ENCODE peak calls at places on chromosomes 7 and 10, in seven cellular contexts. One of them, this sample, is unnamed.

GRCh38 chr10:86753638-86754434 is 2.6 kb upstream of the BMPR1A start:
- DNase-seq in K562: peak
- DNase-seq in GM12892: no peak
- DNase-seq in HepG2: no peak
- DNase-seq in GM12878: no peak
- DNase-seq in H1: no peak
- DNase-seq in SK-N-SH: no peak
- DNase-seq in this sample: no peak

GRCh38 chr10:60521974-60522405 is 132.3 kb upstream of the ANK3 start:
- DNase-seq in K562: no peak
- DNase-seq in GM12892: no peak
- DNase-seq in HepG2: no peak
- DNase-seq in GM12878: no peak
- DNase-seq in H1: no peak
- DNase-seq in SK-N-SH: peak
- DNase-seq in this sample: no peak

GRCh38 chr7:55286666-55287065 is 78.5 kb upstream of the LANCL2 start:
- DNase-seq in K562: no peak
- DNase-seq in GM12892: no peak
- DNase-seq in HepG2: no peak
- DNase-seq in GM12878: no peak
- DNase-seq in H1: no peak
- DNase-seq in SK-N-SH: no peak
- DNase-seq in this sample: no peak

GRCh38 chr7:26843696-26844095 is 20.7 kb downstream of the SKAP2 start:
- DNase-seq in K562: no peak
- DNase-seq in GM12892: no peak
- DNase-seq in HepG2: no peak
- DNase-seq in GM12878: no peak
- DNase-seq in H1: no peak
- DNase-seq in SK-N-SH: no peak
- DNase-seq in this sample: no peak

GRCh38 chr10:110944997-110945396 is 25.6 kb downstream of the SHOC2 start:
- DNase-seq in K562: no peak
- DNase-seq in GM12892: no peak
- DNase-seq in HepG2: no peak
- DNase-seq in GM12878: no peak
- DNase-seq in H1: no peak
- DNase-seq in SK-N-SH: no peak
- DNase-seq in this sample: no peak

GRCh38 chr10:34585422-34586115 is 229.5 kb downstream of the PARD3 start:
- DNase-seq in K562: no peak
- DNase-seq in GM12892: no peak
- DNase-seq in HepG2: no peak
- DNase-seq in GM12878: no peak
- DNase-seq in H1: no peak
- DNase-seq in SK-N-SH: no peak
- DNase-seq in this sample: no peak

GRCh38 chr10:124723826-124724225 is 20.4 kb downstream of the FAM53B start:
- DNase-seq in K562: no peak
- DNase-seq in GM12892: no peak
- DNase-seq in HepG2: no peak
- DNase-seq in GM12878: no peak
- DNase-seq in H1: no peak
- DNase-seq in SK-N-SH: no peak
- DNase-seq in this sample: no peak

GRCh38 chr7:56079450-56080185 is 13.1 kb downstream of the PHKG1 start:
- DNase-seq in K562: no peak
- DNase-seq in GM12892: no peak
- DNase-seq in HepG2: peak
- DNase-seq in GM12878: no peak
- DNase-seq in H1: peak
- DNase-seq in SK-N-SH: peak
- DNase-seq in this sample: no peak

GRCh38 chr7:137097111-137097510 is 228.7 kb downstream of the CHRM2 start:
- DNase-seq in K562: no peak
- DNase-seq in GM12892: no peak
- DNase-seq in HepG2: no peak
- DNase-seq in GM12878: no peak
- DNase-seq in H1: no peak
- DNase-seq in SK-N-SH: no peak
- DNase-seq in this sample: no peak

GRCh38 chr10:10295537-10295936 is 722.1 kb upstream of the CELF2 start:
- DNase-seq in K562: no peak
- DNase-seq in GM12892: no peak
- DNase-seq in HepG2: no peak
- DNase-seq in GM12878: no peak
- DNase-seq in H1: no peak
- DNase-seq in SK-N-SH: no peak
- DNase-seq in this sample: no peak

GRCh38 chr10:649798-650690 is 39.4 kb downstream of the DIP2C start:
- DNase-seq in K562: no peak
- DNase-seq in GM12892: no peak
- DNase-seq in HepG2: peak
- DNase-seq in GM12878: no peak
- DNase-seq in H1: no peak
- DNase-seq in SK-N-SH: no peak
- DNase-seq in this sample: no peak

GRCh38 chr10:5945561-5946418 is 31.6 kb downstream of the IL15RA start:
- DNase-seq in K562: no peak
- DNase-seq in GM12892: no peak
- DNase-seq in HepG2: peak
- DNase-seq in GM12878: no peak
- DNase-seq in H1: no peak
- DNase-seq in SK-N-SH: no peak
- DNase-seq in this sample: no peak

GRCh38 chr10:30751678-30752331 is 122.3 kb upstream of the LYZL2 start:
- DNase-seq in K562: peak
- DNase-seq in GM12892: no peak
- DNase-seq in HepG2: no peak
- DNase-seq in GM12878: peak
- DNase-seq in H1: peak
- DNase-seq in SK-N-SH: peak
- DNase-seq in this sample: peak

GRCh38 chr7:54769203-54769602 is 10.2 kb upstream of the SEC61G start:
- DNase-seq in K562: no peak
- DNase-seq in GM12892: no peak
- DNase-seq in HepG2: no peak
- DNase-seq in GM12878: no peak
- DNase-seq in H1: no peak
- DNase-seq in SK-N-SH: no peak
- DNase-seq in this sample: no peak

GRCh38 chr10:88032566-88032965 is 169.1 kb downstream of the PTEN start:
- DNase-seq in K562: no peak
- DNase-seq in GM12892: no peak
- DNase-seq in HepG2: no peak
- DNase-seq in GM12878: no peak
- DNase-seq in H1: no peak
- DNase-seq in SK-N-SH: no peak
- DNase-seq in this sample: no peak

GRCh38 chr7:17153571-17153970 is 144.9 kb upstream of the AHR start:
- DNase-seq in K562: no peak
- DNase-seq in GM12892: no peak
- DNase-seq in HepG2: no peak
- DNase-seq in GM12878: no peak
- DNase-seq in H1: no peak
- DNase-seq in SK-N-SH: no peak
- DNase-seq in this sample: no peak

GRCh38 chr7:27199820-27200760 is at the start of gene HOXA13:
- DNase-seq in K562: peak
- DNase-seq in GM12892: no peak
- DNase-seq in HepG2: no peak
- DNase-seq in GM12878: no peak
- DNase-seq in H1: peak
- DNase-seq in SK-N-SH: peak
- DNase-seq in this sample: no peak

GRCh38 chr10:79052311-79053080 is 16.3 kb upstream of the ZMIZ1 start:
- DNase-seq in K562: peak
- DNase-seq in GM12892: peak
- DNase-seq in HepG2: peak
- DNase-seq in GM12878: no peak
- DNase-seq in H1: no peak
- DNase-seq in SK-N-SH: peak
- DNase-seq in this sample: no peak

GRCh38 chr10:79053081-79053434 is 15.7 kb upstream of the ZMIZ1 start:
- DNase-seq in K562: no peak
- DNase-seq in GM12892: no peak
- DNase-seq in HepG2: no peak
- DNase-seq in GM12878: no peak
- DNase-seq in H1: no peak
- DNase-seq in SK-N-SH: no peak
- DNase-seq in this sample: no peak

GRCh38 chr10:79050896-79051555 is 17.7 kb upstream of the ZMIZ1 start:
- DNase-seq in K562: no peak
- DNase-seq in GM12892: no peak
- DNase-seq in HepG2: no peak
- DNase-seq in GM12878: no peak
- DNase-seq in H1: no peak
- DNase-seq in SK-N-SH: no peak
- DNase-seq in this sample: no peak

GRCh38 chr10:79049931-79050895 is 18.6 kb upstream of the ZMIZ1 start:
- DNase-seq in K562: no peak
- DNase-seq in GM12892: no peak
- DNase-seq in HepG2: no peak
- DNase-seq in GM12878: no peak
- DNase-seq in H1: no peak
- DNase-seq in SK-N-SH: no peak
- DNase-seq in this sample: no peak

DNA sequence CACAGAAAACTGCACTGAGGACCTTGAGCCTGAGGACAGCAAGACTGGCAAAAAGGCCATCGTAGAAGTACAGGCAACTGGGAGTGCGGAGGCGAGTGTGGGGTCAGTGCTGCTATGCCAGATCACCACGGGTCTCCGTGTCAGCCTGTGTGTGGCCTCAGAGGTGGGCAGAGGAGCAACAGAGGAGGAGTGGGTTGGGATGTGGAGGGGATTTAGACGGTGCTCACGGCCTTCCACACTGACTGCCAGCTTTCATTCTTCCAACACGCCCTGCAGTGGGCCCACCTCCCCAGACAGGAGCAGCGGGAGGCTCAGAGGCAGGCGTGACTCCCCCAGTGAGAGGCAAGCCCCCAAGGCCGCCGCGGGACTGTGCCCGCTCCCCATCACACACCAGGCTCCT is 17.0 kb upstream of the ZMIZ1 start:
- DNase-seq in K562: no peak
- DNase-seq in GM12892: no peak
- DNase-seq in HepG2: no peak
- DNase-seq in GM12878: no peak
- DNase-seq in H1: no peak
- DNase-seq in SK-N-SH: no peak
- DNase-seq in this sample: no peak
- TF ChIP-seq TAF1 in K562: no peak
- TF ChIP-seq TAF1 in GM12892: no peak
- TF ChIP-seq TAF1 in HepG2: no peak
- TF ChIP-seq TAF1 in GM12878: no peak
- TF ChIP-seq TAF1 in H1: no peak
- TF ChIP-seq TAF1 in SK-N-SH: no peak
- TF ChIP-seq TAF1 in this sample: no peak

GRCh38 chr10:49568235-49568634 is 29.3 kb upstream of the ERCC6 start:
- DNase-seq in K562: no peak
- DNase-seq in GM12892: no peak
- DNase-seq in HepG2: no peak
- DNase-seq in GM12878: peak
- DNase-seq in H1: no peak
- DNase-seq in SK-N-SH: no peak
- DNase-seq in this sample: no peak

GRCh38 chr10:49564461-49565009 is 25.6 kb upstream of the ERCC6 start:
- DNase-seq in K562: no peak
- DNase-seq in GM12892: no peak
- DNase-seq in HepG2: no peak
- DNase-seq in GM12878: no peak
- DNase-seq in H1: no peak
- DNase-seq in SK-N-SH: no peak
- DNase-seq in this sample: no peak

GRCh38 chr10:49571419-49571818 is 32.5 kb upstream of the ERCC6 start:
- DNase-seq in K562: peak
- DNase-seq in GM12892: no peak
- DNase-seq in HepG2: no peak
- DNase-seq in GM12878: no peak
- DNase-seq in H1: no peak
- DNase-seq in SK-N-SH: no peak
- DNase-seq in this sample: no peak

GRCh38 chr10:49569031-49569765 is 30.3 kb upstream of the ERCC6 start:
- DNase-seq in K562: no peak
- DNase-seq in GM12892: no peak
- DNase-seq in HepG2: no peak
- DNase-seq in GM12878: no peak
- DNase-seq in H1: no peak
- DNase-seq in SK-N-SH: no peak
- DNase-seq in this sample: no peak

GRCh38 chr10:49567810-49568209 is 28.9 kb upstream of the ERCC6 start:
- DNase-seq in K562: no peak
- DNase-seq in GM12892: no peak
- DNase-seq in HepG2: no peak
- DNase-seq in GM12878: no peak
- DNase-seq in H1: no peak
- DNase-seq in SK-N-SH: no peak
- DNase-seq in this sample: no peak
- TF ChIP-seq TAF1 in K562: no peak
- TF ChIP-seq TAF1 in GM12892: no peak
- TF ChIP-seq TAF1 in HepG2: no peak
- TF ChIP-seq TAF1 in GM12878: no peak
- TF ChIP-seq TAF1 in H1: no peak
- TF ChIP-seq TAF1 in SK-N-SH: no peak
- TF ChIP-seq TAF1 in this sample: no peak

DNA sequence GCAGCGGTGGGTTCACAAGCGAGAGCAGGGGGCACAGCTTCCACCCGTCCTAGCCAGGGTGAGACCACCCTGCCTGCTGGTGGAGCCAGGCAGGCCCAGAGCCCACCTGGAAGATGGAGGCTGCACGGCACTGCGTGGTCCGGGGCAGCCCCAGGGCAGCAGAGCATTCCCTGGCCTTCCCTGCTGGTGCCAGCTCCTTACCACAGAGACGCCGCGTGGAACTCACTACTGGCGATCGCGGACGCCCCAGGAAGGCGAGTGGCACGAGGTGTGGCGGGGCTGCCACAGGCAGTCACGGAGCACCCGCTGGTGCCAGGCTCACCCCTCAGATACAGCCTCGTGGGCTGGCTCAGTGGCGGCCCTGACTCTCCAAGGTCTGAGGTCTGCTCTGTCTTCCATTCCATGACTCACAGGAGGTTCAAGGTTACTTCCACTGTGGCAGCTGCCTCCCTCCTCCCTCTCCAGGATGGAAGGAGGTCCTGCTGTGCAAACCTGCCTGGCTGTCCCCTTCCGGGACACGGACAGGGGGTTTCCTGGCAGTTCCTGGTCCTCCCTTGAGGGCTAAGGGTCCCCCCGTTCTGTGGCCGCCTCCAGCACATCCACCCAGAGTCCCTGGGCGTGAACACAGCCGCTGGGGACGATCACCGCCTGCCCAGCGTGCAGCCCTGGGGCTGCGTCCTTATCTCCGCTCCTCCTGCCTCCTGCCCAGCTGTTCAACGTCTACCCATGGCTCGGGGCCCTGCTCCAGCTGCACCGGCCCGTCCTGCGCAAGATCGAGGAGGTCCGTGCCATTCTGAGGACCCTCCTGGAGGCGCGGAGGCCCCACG is 3.1 kb downstream of the CYP2W1 start:
- DNase-seq in K562: peak
- DNase-seq in GM12892: no peak
- DNase-seq in HepG2: no peak
- DNase-seq in GM12878: no peak
- DNase-seq in H1: no peak
- DNase-seq in SK-N-SH: peak
- DNase-seq in this sample: no peak
- TF ChIP-seq TAF1 in K562: no peak
- TF ChIP-seq TAF1 in GM12892: no peak
- TF ChIP-seq TAF1 in HepG2: no peak
- TF ChIP-seq TAF1 in GM12878: no peak
- TF ChIP-seq TAF1 in H1: no peak
- TF ChIP-seq TAF1 in SK-N-SH: no peak
- TF ChIP-seq TAF1 in this sample: no peak

GRCh38 chr7:31692451-31692850 is 5.4 kb downstream of the PPP1R17 start:
- DNase-seq in K562: no peak
- DNase-seq in GM12892: no peak
- DNase-seq in HepG2: no peak
- DNase-seq in GM12878: no peak
- DNase-seq in H1: no peak
- DNase-seq in SK-N-SH: no peak
- DNase-seq in this sample: no peak
- TF ChIP-seq TAF1 in K562: no peak
- TF ChIP-seq TAF1 in GM12892: no peak
- TF ChIP-seq TAF1 in HepG2: no peak
- TF ChIP-seq TAF1 in GM12878: no peak
- TF ChIP-seq TAF1 in H1: no peak
- TF ChIP-seq TAF1 in SK-N-SH: no peak
- TF ChIP-seq TAF1 in this sample: no peak